ENCODE peak calls at places on chromosomes 5 and 9, in six cellular contexts. K is right cardiac atrium, O is fibroblast of the aortic adventitia, A is skeletal muscle cell, X is tibial nerve, L is epithelial cell of esophagus. J is an unnamed sample.

GRCh38 chr9:136093995-136094881 is 851 bp downstream of the NACC2 start:
- DNase-seq in K (peak), O (peak), X (peak), A (no peak), L (peak), J (peak)

GRCh38 chr9:20292002-20292401 is 330.3 kb downstream of the MLLT3 start:
- DNase-seq in K (no peak), L (peak), X (no peak), A (no peak), O (peak), J (peak)

GRCh38 chr9:95273369-95274051 is 44.0 kb downstream of the FANCC start:
- DNase-seq in L (no peak), A (no peak), X (no peak), K (no peak), O (no peak), J (no peak)

GRCh38 chr5:168055982-168056381 is 235.5 kb upstream of the WWC1 start:
- DNase-seq in K (no peak), L (no peak), X (peak), A (no peak), O (no peak), J (no peak)

GRCh38 chr5:57839025-57839424 is 356.4 kb upstream of the ACTBL2 start:
- DNase-seq in O (no peak), K (no peak), L (peak), A (no peak), X (no peak), J (no peak)

GRCh38 chr9:127131871-127132270 is 9.4 kb upstream of the ANGPTL2 start:
- DNase-seq in X (no peak), K (no peak), O (peak), L (peak), A (no peak), J (peak)

GRCh38 chr5:14109771-14110170 is 33.4 kb upstream of the TRIO start:
- DNase-seq in X (no peak), L (no peak), K (no peak), A (no peak), O (peak), J (no peak)

GRCh38 chr5:58183078-58183885 is 276.6 kb downstream of the PLK2 start:
- DNase-seq in A (no peak), K (no peak), L (peak), X (no peak), O (no peak), J (no peak)

GRCh38 chr9:12801663-12802062 is 26.8 kb downstream of the LURAP1L start:
- DNase-seq in X (no peak), A (no peak), K (no peak), L (no peak), O (no peak), J (no peak)

GRCh38 chr5:174617910-174618309 is 106.5 kb upstream of the MSX2 start:
- DNase-seq in L (no peak), X (no peak), O (no peak), K (no peak), A (no peak), J (no peak)

GRCh38 chr9:37324261-37324683 is 98.2 kb upstream of the GRHPR start:
- DNase-seq in X (no peak), K (no peak), A (no peak), O (no peak), L (peak), J (peak)

GRCh38 chr9:120924698-120925534 is 1.7 kb downstream of the TRAF1 start:
- DNase-seq in A (no peak), X (no peak), L (no peak), O (no peak), K (no peak), J (no peak)

GRCh38 chr9:110440796-110441195 is 103.1 kb upstream of the TXNDC8 start:
- DNase-seq in L (no peak), X (no peak), K (no peak), A (no peak), O (no peak), J (no peak)

GRCh38 chr9:137272241-137273094 is 5.1 kb upstream of the TOR4A start:
- DNase-seq in X (no peak), A (no peak), O (no peak), L (no peak), K (no peak), J (no peak)

GRCh38 chr5:57447656-57448055 is 35.0 kb downstream of the ACTBL2 start:
- DNase-seq in X (no peak), K (no peak), A (no peak), L (no peak), O (no peak), J (peak)

GRCh38 chr9:117734523-117735314 is 30.5 kb downstream of the TLR4 start:
- DNase-seq in L (no peak), O (peak), K (no peak), A (peak), X (no peak), J (peak)

GRCh38 chr5:151718168-151718567 is 31.5 kb upstream of the SPARC start:
- DNase-seq in L (no peak), X (no peak), O (peak), K (no peak), A (no peak), J (peak)
- H3K4me3 ChIP-seq in L (no peak), X (no peak), O (no peak), K (no peak), A (no peak), J (no peak)

GRCh38 chr5:110631236-110631635 is 95.2 kb downstream of the TMEM232 start:
- DNase-seq in A (no peak), K (no peak), X (no peak), O (no peak), L (no peak), J (no peak)

GRCh38 chr5:110625376-110625999 is 101.0 kb downstream of the TMEM232 start:
- DNase-seq in X (no peak), K (no peak), A (no peak), L (peak), O (peak), J (peak)

GRCh38 chr5:110634475-110634874 is 92.0 kb downstream of the TMEM232 start:
- DNase-seq in A (no peak), L (no peak), O (no peak), X (no peak), K (no peak), J (no peak)

GRCh38 chr5:110630350-110630749 is 96.1 kb downstream of the TMEM232 start:
- DNase-seq in K (no peak), A (no peak), X (no peak), L (no peak), O (no peak), J (no peak)
- H3K4me3 ChIP-seq in K (no peak), A (no peak), X (no peak), L (no peak), O (no peak), J (no peak)

GRCh38 chr5:133244242-133244641 is 192.4 kb downstream of the HSPA4 start:
- DNase-seq in O (no peak), L (peak), X (no peak), A (no peak), K (no peak), J (no peak)
- H3K4me3 ChIP-seq in O (no peak), L (no peak), X (no peak), A (no peak), K (no peak), J (no peak)

DNA sequence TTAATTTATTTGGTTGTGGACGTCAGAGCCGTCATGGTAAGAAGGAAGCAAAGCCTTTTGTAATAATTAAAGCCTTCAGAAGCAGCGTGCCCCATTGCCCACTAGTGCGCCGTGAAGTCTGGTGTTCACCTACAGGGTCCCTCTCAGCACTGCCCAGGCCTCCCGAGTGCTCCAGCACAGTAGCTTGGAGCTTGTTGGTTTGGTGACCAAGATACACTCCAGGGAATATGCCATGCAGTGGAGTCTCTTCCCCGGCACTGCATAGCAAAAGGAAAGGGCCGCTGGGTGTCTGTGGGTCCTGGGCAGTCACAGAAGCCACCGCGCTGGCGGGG is 478 bp upstream of the SYK start:
- DNase-seq in A (no peak), K (peak), O (no peak), L (no peak), X (no peak), J (no peak)
- H3K4me3 ChIP-seq in A (no peak), K (peak), O (no peak), L (peak), X (peak), J (no peak)

GRCh38 chr9:18459958-18460584 is 13.9 kb upstream of the ADAMTSL1 start:
- DNase-seq in L (peak), K (no peak), A (peak), O (peak), X (no peak), J (peak)
- H3K4me3 ChIP-seq in L (peak), K (no peak), A (no peak), O (no peak), X (no peak), J (no peak)

GRCh38 chr5:148385094-148385493 is 1.3 kb downstream of the FBXO38 start:
- DNase-seq in A (no peak), X (no peak), O (no peak), L (no peak), K (no peak), J (no peak)
- H3K4me3 ChIP-seq in A (no peak), X (peak), O (peak), L (peak), K (peak), J (no peak)

J was measured in astrocyte of the spinal cord.